ENCODE peak calls at places on chromosomes 2 and 18, in six cellular contexts. C is NB4, K is epithelial cell of esophagus, B is WTC11, E is upper lobe of right lung, F is cardiac fibroblast. P is an unnamed sample.

GRCh38 chr2:106624787-106625369 is 137.7 kb downstream of the CD8B2 start:
- DNase-seq in C (no peak), K (no peak), B (no peak), E (no peak), F (no peak), P (no peak)

GRCh38 chr18:58044370-58045264 is 591 bp downstream of the NEDD4L start:
- DNase-seq in C (peak; percentile 61), K (peak; percentile 47), B (peak; percentile 52), E (peak; percentile 83), F (peak; percentile 34), P (peak; percentile 42)

GRCh38 chr18:79503406-79503805 is 107.7 kb downstream of the NFATC1 start:
- DNase-seq in C (no peak), K (no peak), B (no peak), E (peak; percentile 55), F (no peak), P (no peak)

GRCh38 chr18:9595197-9595596 is 19.2 kb downstream of the PPP4R1 start:
- DNase-seq in C (no peak), K (peak; percentile 30), B (no peak), E (no peak), F (peak; percentile 51), P (no peak)

GRCh38 chr18:57803119-57803969 is at the start of gene ATP8B1:
- DNase-seq in C (peak; percentile 40), K (peak; percentile 96), B (peak; percentile 92), E (peak; percentile 98), F (peak; percentile 77), P (peak; percentile 98)

GRCh38 chr2:121608967-121609366 is 40.3 kb downstream of the CLASP1 start:
- DNase-seq in C (no peak), K (no peak), B (no peak), E (no peak), F (peak; percentile 13), P (no peak)

GRCh38 chr18:10927290-10927979 is 221.9 kb downstream of the PIEZO2 start:
- DNase-seq in C (no peak), K (no peak), B (no peak), E (no peak), F (peak; percentile 84), P (no peak)

GRCh38 chr2:96503637-96504243 is 1.4 kb downstream of the NEURL3 start:
- DNase-seq in C (no peak), K (no peak), B (no peak), E (no peak), F (no peak), P (no peak)

GRCh38 chr18:12652861-12653401 is 5.0 kb downstream of the SPIRE1 start:
- DNase-seq in C (peak; percentile 52), K (peak; percentile 20), B (no peak), E (no peak), F (peak; percentile 71), P (no peak)

GRCh38 chr2:219207884-219208740 is 1.5 kb downstream of the ZFAND2B start:
- DNase-seq in C (no peak), K (peak; percentile 54), B (no peak), E (no peak), F (peak; percentile 49), P (no peak)

GRCh38 chr2:70994055-70994444 is 623 bp downstream of the TEX261 start:
- DNase-seq in C (peak; percentile 54), K (no peak), B (no peak), E (peak; percentile 27), F (peak; percentile 14), P (no peak)

GRCh38 chr18:21053127-21053526 is 58.5 kb downstream of the ROCK1 start:
- DNase-seq in C (no peak), K (peak; percentile 89), B (no peak), E (no peak), F (peak; percentile 95), P (no peak)

GRCh38 chr2:177078416-177078815 is 134.2 kb upstream of the HNRNPA3 start:
- DNase-seq in C (peak; percentile 19), K (peak; percentile 65), B (no peak), E (peak; percentile 87), F (peak; percentile 22), P (no peak)

GRCh38 chr2:45962522-45962921 is 311.0 kb downstream of the PRKCE start:
- DNase-seq in C (no peak), K (peak; percentile 23), B (no peak), E (peak; percentile 70), F (peak; percentile 52), P (no peak)

GRCh38 chr2:38376346-38376682 is 759 bp downstream of the ATL2 start:
- DNase-seq in C (peak; percentile 80), K (peak; percentile 84), B (no peak), E (no peak), F (peak; percentile 71), P (no peak)

GRCh38 chr2:158755310-158755709 is 39.8 kb upstream of the DAPL1 start:
- DNase-seq in C (no peak), K (peak; percentile 45), B (no peak), E (no peak), F (no peak), P (no peak)

GRCh38 chr18:55250729-55251128 is 291.5 kb upstream of the CCDC68 start:
- DNase-seq in C (no peak), K (no peak), B (no peak), E (no peak), F (peak; percentile 71), P (no peak)

GRCh38 chr2:241754042-241754441 is 19.6 kb downstream of the D2HGDH start:
- DNase-seq in C (no peak), K (no peak), B (no peak), E (no peak), F (no peak), P (no peak)

GRCh38 chr2:64296695-64297346 is 152.6 kb upstream of the PELI1 start:
- DNase-seq in C (no peak), K (no peak), B (no peak), E (no peak), F (no peak), P (no peak)

GRCh38 chr2:239385096-239386000 is 15.5 kb downstream of the HDAC4 start:
- DNase-seq in C (no peak), K (no peak), B (no peak), E (peak; percentile 58), F (no peak), P (no peak)

GRCh38 chr2:231928901-231929725 is 2.9 kb upstream of the NPPC start:
- DNase-seq in C (no peak), K (no peak), B (no peak), E (no peak), F (no peak), P (no peak)

GRCh38 chr2:166463640-166464039 is 30.4 kb downstream of the SCN7A start:
- DNase-seq in C (no peak), K (no peak), B (no peak), E (no peak), F (no peak), P (no peak)

GRCh38 chr2:230865766-230866703 is 1.3 kb downstream of the ITM2C start:
- DNase-seq in C (peak; percentile 78), K (no peak), B (peak; percentile 50), E (no peak), F (no peak), P (no peak)

GRCh38 chr2:56132138-56132537 is 51.7 kb upstream of the CCDC85A start:
- DNase-seq in C (peak; percentile 49), K (peak; percentile 52), B (no peak), E (no peak), F (peak; percentile 73), P (no peak)

GRCh38 chr2:239561448-239562001 is 160.7 kb upstream of the HDAC4 start:
- DNase-seq in C (no peak), K (no peak), B (no peak), E (peak; percentile 59), F (no peak), P (no peak)

GRCh38 chr2:207767461-207768167 is 2.1 kb downstream of the FZD5 start:
- DNase-seq in C (no peak), K (peak; percentile 78), B (peak; percentile 61), E (peak; percentile 86), F (peak; percentile 43), P (peak; percentile 31)

GRCh38 chr2:78992451-78992806 is 33.1 kb upstream of the REG3G start:
- DNase-seq in C (peak; percentile 25), K (no peak), B (peak; percentile 53), E (no peak), F (peak; percentile 1), P (peak; percentile 17)

GRCh38 chr2:28654981-28655322 is 96.7 kb upstream of the PPP1CB start:
- DNase-seq in C (no peak), K (peak; percentile 72), B (no peak), E (no peak), F (no peak), P (no peak)

GRCh38 chr2:105593221-105593967 is 151.3 kb upstream of the NCK2 start:
- DNase-seq in C (no peak), K (peak; percentile 71), B (peak; percentile 39), E (no peak), F (no peak), P (no peak)

GRCh38 chr2:50347355-50348044 is 684.4 kb downstream of the NRXN1 start:
- DNase-seq in C (no peak), K (no peak), B (peak; percentile 55), E (no peak), F (no peak), P (peak; percentile 19)

GRCh38 chr2:237092920-237093781 is 7.5 kb downstream of the COPS8 start:
- DNase-seq in C (no peak), K (peak; percentile 75), B (no peak), E (no peak), F (peak; percentile 90), P (no peak)
- TF ChIP-seq CTCF in C (no peak), K (peak; percentile 70), B (no peak), E (peak; percentile 34), F (peak; percentile 66), P (peak; percentile 55)

GRCh38 chr2:73851274-73851673 is 22.5 kb downstream of the STAMBP start:
- DNase-seq in C (peak; percentile 25), K (peak; percentile 58), B (peak; percentile 18), E (no peak), F (no peak), P (no peak)
- TF ChIP-seq CTCF in C (peak; percentile 29), K (peak; percentile 61), B (no peak), E (no peak), F (peak; percentile 15), P (peak; percentile 44)

DNA sequence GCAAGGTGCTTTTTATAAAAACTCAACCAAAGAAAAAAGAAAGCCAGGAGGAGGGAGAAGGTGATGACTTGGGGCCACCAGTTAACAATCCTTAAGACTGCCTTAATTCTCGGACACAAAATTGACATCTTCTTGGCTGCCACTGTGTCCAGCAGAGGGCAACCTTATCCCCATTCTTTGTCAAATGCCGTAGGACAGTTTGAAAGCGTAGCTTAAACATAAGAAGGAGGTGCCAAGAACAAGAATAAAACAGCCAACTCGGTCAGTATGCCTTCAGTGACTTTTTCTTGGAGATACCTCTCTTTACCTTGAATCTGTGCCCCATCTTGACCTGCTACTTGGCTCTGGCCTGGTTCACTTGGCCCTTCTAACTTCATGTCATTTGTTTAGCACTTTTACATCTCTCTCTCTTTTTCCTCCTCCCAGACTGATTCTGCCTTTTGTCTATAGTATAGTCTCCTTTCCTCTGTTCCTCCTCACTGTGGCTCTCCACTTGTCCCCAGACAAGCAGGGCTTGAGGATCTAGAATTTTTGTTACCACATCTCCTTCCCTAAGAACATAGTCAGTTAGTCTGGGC is 183.5 kb downstream of the MYO3B start:
- DNase-seq in C (peak; percentile 70), K (peak; percentile 68), B (peak; percentile 66), E (no peak), F (peak; percentile 72), P (peak; percentile 27)
- TF ChIP-seq CTCF in C (peak; percentile 90), K (peak; percentile 77), B (peak; percentile 36), E (peak; percentile 70), F (peak; percentile 73), P (peak; percentile 79)

DNA sequence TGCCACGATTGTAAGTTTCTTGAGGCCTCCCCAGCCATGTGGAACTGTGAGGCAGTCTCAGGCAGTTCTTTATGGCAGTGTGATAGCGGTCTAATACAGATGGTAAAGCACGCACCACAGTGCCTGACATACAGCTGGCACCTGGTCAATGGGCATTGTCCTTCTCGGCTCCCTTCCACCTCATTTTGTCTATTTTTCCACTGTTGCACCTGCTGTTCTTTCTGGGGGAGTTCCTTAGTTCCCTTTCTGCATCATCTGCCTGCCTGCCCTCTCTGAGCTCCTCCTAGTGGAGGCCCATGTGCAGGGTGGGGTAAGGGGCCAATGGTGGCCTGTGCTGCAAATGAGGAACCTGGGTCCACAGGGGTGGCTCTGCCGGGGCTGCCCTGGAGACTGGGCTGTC is 157.6 kb downstream of the LPIN1 start:
- DNase-seq in C (peak; percentile 75), K (no peak), B (no peak), E (no peak), F (no peak), P (no peak)
- TF ChIP-seq CTCF in C (peak; percentile 36), K (no peak), B (no peak), E (no peak), F (no peak), P (no peak)